ENCODE peak calls at places on chromosomes 11 and 22, in four cellular contexts. X, D, G and U are unnamed samples. For H3K4me1, the result is how much of the 10 kb centered on the place peaks cover.

GRCh38 chr11:81253226-81253625 is 1480.4 kb downstream of the FAM181B start:
- DNase-seq in G (no peak), X (no peak), D (no peak), U (no peak)

GRCh38 chr11:76654310-76654851 is 16.2 kb downstream of the LRRC32 start:
- DNase-seq in G (no peak), X (peak), D (no peak), U (no peak)

GRCh38 chr11:20388096-20389055 is 860 bp downstream of the PRMT3 start:
- DNase-seq in D (peak), X (no peak), G (no peak), U (no peak)

GRCh38 chr22:50595189-50595588 is 5.4 kb upstream of the MAPK8IP2 start:
- DNase-seq in X (no peak), D (no peak), G (no peak), U (no peak)

GRCh38 chr11:44747339-44747738 is 20.6 kb downstream of the TSPAN18 start:
- DNase-seq in D (no peak), G (no peak), X (no peak), U (no peak)

GRCh38 chr11:36313750-36314500 is 17.8 kb downstream of the PRR5L start:
- DNase-seq in D (no peak), X (no peak), G (no peak), U (no peak)

GRCh38 chr22:42990131-42990838 is 24.7 kb downstream of the PACSIN2 start:
- DNase-seq in D (no peak), G (no peak), X (no peak), U (no peak)

GRCh38 chr11:554824-555499 is 5.6 kb downstream of the LMNTD2 start:
- DNase-seq in X (peak), D (peak), G (peak), U (peak)

GRCh38 chr11:19345519-19345847 is 104.7 kb upstream of the E2F8 start:
- DNase-seq in G (no peak), X (no peak), D (no peak), U (no peak)

GRCh38 chr11:80727315-80727714 is 1286.5 kb upstream of the TENM4 start:
- DNase-seq in X (no peak), G (no peak), D (no peak), U (peak)

DNA sequence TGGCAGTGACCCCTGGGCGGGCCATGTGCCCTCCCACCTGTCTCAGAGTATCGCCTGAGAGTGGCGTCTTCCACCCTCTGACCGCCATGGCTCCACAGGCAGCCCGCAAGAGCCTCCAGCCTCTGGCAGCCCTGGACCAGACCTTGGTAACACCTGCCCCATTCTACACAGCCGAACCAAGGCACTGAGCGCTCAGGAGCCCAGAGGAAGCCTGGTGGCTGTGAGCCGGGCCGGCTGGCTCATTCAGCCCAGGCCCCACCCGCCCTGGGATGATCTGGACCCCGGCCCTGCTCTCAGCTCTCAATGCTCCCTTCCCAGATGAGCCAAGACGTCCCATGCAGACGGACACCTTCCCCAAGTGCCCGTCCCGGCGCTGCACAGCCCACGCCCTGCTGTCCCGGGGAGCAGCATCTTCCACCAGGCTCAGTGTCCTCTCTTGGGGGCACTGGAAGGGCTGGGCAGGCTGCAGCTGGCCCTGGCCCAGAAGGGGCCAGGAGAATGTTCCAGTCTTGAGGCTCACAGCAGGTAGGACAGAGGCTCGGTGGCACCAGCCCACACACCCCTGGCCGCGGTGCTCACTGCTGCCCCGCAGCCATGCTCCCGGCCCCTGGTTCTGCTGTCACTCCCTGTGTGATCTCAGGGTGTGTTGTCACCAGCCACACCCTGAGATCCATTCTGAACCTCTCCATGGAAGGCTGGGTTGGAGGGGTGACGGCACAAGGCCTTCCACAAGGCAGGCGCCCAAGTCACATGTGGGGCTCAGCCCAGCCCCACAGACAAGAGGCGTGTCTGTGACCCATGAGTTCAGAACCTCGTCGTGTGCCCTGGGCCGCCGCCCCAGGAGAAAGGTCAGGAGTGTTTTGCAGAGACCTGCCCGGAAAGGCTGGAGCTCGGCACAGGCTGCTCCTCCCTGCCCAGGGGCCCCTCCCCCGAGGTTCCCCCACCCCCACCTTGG is 24.2 kb upstream of the PPARA start:
- DNase-seq in D (no peak), G (no peak), X (peak), U (no peak)
- H3K4me1 ChIP-seq in D (under half), G (under half), X (under half), U (under half)

GRCh38 chr11:129965248-129965647 is 37.4 kb downstream of the PRDM10 start:
- DNase-seq in D (no peak), X (no peak), G (no peak), U (no peak)

GRCh38 chr11:129955282-129955681 is 47.4 kb downstream of the PRDM10 start:
- DNase-seq in D (no peak), G (no peak), X (no peak), U (no peak)

GRCh38 chr11:129959687-129960086 is 42.9 kb downstream of the PRDM10 start:
- DNase-seq in X (no peak), D (no peak), G (no peak), U (no peak)

GRCh38 chr11:129960216-129961214 is 42.1 kb downstream of the PRDM10 start:
- DNase-seq in D (no peak), G (no peak), X (no peak), U (no peak)
- H3K27ac ChIP-seq in D (no peak), G (no peak), X (no peak), U (no peak)

GRCh38 chr22:36156119-36156514 is 4.4 kb downstream of the APOL3 start:
- DNase-seq in D (no peak), G (no peak), X (no peak), U (no peak)

GRCh38 chr22:36152088-36152487 is 8.5 kb downstream of the APOL3 start:
- DNase-seq in D (no peak), G (no peak), X (no peak), U (no peak)

GRCh38 chr22:36153756-36154155 is 6.8 kb downstream of the APOL3 start:
- DNase-seq in X (no peak), D (no peak), G (no peak), U (no peak)

GRCh38 chr22:36156515-36157419 is 3.8 kb downstream of the APOL3 start:
- DNase-seq in D (peak), G (peak), X (peak), U (no peak)

GRCh38 chr22:36155702-36156101 is 4.9 kb downstream of the APOL3 start:
- DNase-seq in D (no peak), X (peak), G (no peak), U (no peak)
- H3K4me1 ChIP-seq in D (half or more), X (under half), G (half or more), U (under half)

DNA sequence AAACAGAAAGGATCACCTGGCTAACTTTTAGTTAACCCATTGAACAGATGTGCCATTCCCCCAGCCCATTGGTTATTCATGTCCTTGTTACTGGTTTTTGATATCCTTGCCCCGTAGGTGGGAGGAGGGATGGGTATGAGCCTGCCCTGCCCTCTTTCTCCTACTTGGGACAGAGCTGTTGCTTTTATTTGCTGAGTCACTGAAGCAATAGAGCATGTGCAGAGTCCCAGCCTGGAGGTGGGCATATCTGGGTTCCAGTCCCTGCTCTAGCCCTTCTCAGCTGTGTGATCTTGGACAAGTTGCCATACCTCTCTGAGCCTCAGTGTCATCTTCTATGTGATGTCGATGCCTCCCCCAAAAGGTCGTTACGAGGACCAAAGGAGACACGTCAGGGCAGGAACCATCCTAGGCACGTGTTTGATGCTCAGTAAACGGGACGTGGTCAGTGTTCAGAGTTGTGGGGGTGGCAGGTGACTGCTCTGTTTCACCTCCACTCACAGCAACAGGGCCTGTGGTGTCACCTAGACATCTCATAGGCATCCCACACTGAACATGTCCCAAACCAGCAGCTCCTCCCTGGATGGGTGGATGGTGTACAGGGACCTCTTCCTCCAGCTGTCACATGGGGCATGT is 61.0 kb downstream of the BMAL1 start:
- DNase-seq in D (no peak), X (no peak), G (no peak), U (no peak)
- H3K27ac ChIP-seq in D (no peak), X (peak), G (peak), U (no peak)

DNA sequence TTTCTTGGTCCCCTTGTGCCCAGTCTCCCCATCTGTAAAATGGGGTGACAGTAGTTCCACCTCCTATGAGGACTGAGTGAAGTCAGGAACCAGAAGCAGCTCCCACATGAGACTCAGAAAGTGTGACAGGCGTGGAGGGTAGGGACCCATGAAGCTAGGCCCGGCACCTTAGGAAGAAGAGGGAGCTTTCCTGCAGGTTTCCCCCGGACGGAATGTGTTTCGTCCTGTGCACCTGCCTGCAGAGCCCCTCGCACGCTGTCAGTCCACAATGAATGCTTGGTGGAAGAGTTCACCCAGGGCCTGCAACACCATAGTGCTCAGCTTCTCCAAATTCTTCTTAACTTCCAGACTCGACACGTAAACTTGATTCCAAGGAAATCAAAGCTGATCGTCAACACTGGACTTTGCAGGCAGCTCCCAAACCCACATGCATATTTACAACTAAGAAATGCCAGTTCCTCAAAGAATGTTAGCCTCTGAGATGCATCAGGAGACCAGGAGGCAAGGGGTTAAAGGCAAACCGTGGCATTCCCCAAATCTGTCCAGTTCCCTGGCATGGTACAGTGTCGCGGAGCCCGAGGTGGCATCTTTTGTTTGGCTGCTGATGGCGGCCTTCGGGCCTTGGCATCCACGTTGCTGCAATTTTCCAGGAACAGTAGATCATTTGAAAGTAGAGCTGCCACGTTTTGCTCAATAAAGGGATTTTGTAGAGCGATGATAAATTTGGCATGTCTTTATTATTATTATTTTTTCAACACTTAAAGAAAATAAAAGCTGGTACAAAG is 15.4 kb downstream of the LRP5 start:
- DNase-seq in D (no peak), G (no peak), X (no peak), U (no peak)
- H3K4me1 ChIP-seq in D (half or more), G (half or more), X (half or more), U (under half)

GRCh38 chr22:36206255-36206654 is 4.6 kb upstream of the APOL4 start:
- DNase-seq in G (no peak), D (no peak), X (no peak), U (no peak)
- H3K27ac ChIP-seq in G (no peak), D (no peak), X (no peak), U (no peak)

GRCh38 chr11:119728226-119728626 is 774 bp downstream of the NECTIN1 start:
- DNase-seq in X (no peak), G (no peak), D (no peak), U (no peak)

GRCh38 chr11:119724956-119725355 is 4.0 kb downstream of the NECTIN1 start:
- DNase-seq in X (no peak), G (no peak), D (no peak), U (no peak)

GRCh38 chr11:119727523-119728081 is 1.4 kb downstream of the NECTIN1 start:
- DNase-seq in G (peak), X (peak), D (no peak), U (no peak)

GRCh38 chr11:119726585-119727522 is 2.1 kb downstream of the NECTIN1 start:
- DNase-seq in G (no peak), D (no peak), X (no peak), U (no peak)

DNA sequence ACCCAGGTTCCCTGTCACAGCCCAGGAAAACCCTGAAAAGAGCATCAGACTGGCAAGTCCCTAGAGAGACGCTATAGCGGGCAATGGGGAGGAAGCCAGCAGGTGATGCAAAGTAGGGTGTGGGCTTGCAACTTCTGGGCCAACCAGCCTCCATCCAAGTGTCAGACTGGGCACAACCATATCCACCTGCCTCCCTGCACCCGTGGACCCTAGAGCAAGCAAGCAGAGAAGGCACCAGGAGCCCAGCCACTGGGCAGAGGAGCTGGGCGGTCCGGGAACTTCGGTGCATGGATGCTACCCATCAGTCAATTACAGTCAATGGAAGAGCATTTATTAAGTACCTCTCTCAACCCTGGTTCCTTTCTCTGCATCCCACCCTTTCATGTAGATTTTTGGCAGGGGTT is 2.8 kb downstream of the NECTIN1 start:
- DNase-seq in X (no peak), G (no peak), D (no peak), U (no peak)
- H3K4me1 ChIP-seq in X (under half), G (under half), D (under half), U (under half)